ENCODE peak calls at places on chromosomes 7 and 10, in four cellular contexts. P is body of pancreas, F is heart left ventricle, L is spleen. U is an unnamed sample.

GRCh38 chr7:730501-731439 is 3.7 kb upstream of the PRKAR1B start:
- DNase-seq in F (no peak), P (no peak), L (peak; percentile 65), U (no peak)

GRCh38 chr10:31034041-31034918 is 2.6 kb upstream of the ZNF438 start:
- DNase-seq in F (no peak), L (no peak), P (no peak), U (peak; percentile 93)

GRCh38 chr10:17025444-17026295 is 103.9 kb downstream of the CUBN start:
- DNase-seq in L (no peak), P (peak; percentile 12), F (no peak), U (peak; percentile 98)

GRCh38 chr10:116765549-116766162 is 23.3 kb upstream of the HSPA12A start:
- DNase-seq in F (no peak), L (peak; percentile 38), P (peak; percentile 73), U (no peak)

GRCh38 chr7:127652333-127653248 is 597 bp downstream of the SND1 start:
- DNase-seq in L (no peak), P (peak; percentile 32), F (no peak), U (no peak)

GRCh38 chr7:17421941-17422340 is 123.5 kb downstream of the AHR start:
- DNase-seq in P (no peak), L (no peak), F (no peak), U (no peak)

GRCh38 chr10:102159831-102160230 is 7.6 kb downstream of the NOLC1 start:
- DNase-seq in F (no peak), L (no peak), P (no peak), U (no peak)

GRCh38 chr10:119281581-119282071 is 74.3 kb downstream of the GRK5 start:
- DNase-seq in L (peak; percentile 22), F (peak; percentile 85), P (peak; percentile 73), U (no peak)

GRCh38 chr10:69425513-69426298 is 9.0 kb upstream of the TACR2 start:
- DNase-seq in P (peak; percentile 60), L (peak; percentile 35), F (no peak), U (no peak)

DNA sequence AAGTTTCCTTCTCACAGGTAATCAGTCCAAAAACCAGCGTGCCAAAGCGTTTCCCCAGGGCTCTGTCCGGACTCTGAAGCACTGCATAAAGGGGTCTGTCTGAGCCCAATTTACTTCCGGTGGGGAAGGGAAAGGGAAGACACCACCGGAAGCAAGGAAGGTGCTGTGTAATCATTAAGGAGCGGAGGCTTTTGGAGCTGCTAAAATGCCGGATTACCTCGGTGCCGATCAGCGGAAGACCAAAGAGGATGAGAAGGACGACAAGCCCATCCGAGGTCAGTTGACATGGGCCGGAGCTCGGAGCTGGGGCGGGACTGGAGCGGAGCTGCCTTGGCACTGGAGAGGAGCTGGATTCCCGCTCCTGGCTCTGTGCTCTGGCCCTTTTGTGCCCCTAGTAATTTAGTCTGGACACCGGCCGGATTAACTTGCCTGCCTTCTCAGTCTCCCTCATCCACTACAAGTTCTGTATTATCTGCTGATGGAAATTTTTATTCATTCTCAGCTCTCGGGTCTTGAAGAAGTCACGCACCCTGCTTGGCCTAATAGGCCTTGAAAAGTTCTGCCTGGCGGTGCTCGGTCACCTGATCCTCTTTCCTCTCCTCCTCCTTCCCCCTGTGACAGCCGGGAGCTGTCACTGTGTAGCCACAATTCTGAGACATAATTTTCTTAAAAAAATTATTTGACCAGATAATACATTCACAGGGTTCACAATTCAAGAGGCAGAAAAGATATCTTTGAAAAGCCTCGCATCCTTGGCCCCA is at the start of gene PSMC2:
- DNase-seq in P (peak; percentile 85), L (peak; percentile 86), F (peak; percentile 82), U (peak; percentile 74)
- H3K4me3 ChIP-seq in P (peak within 1 kb of the TSS; percentile 68), L (peak within 1 kb of the TSS; percentile 84), F (peak within 1 kb of the TSS; percentile 79), U (peak within 1 kb of the TSS; percentile 78)

GRCh38 chr7:22550514-22551010 is 50.6 kb upstream of the STEAP1B start:
- DNase-seq in P (no peak), F (no peak), L (no peak), U (no peak)
- TF ChIP-seq CTCF in P (no peak), F (no peak), L (no peak), U (no peak)

GRCh38 chr10:67386260-67386659 is 309.7 kb downstream of the CTNNA3 start:
- DNase-seq in L (no peak), P (no peak), F (no peak), U (no peak)
- H3K4me3 ChIP-seq in L (no peak overlapping the region), P (no peak overlapping the region), F (no peak overlapping the region), U (no peak overlapping the region)

GRCh38 chr10:112475565-112476233 is 28.7 kb downstream of the VTI1A start:
- DNase-seq in P (no peak), F (no peak), L (no peak), U (no peak)
- TF ChIP-seq CTCF in P (peak; percentile 31), F (peak; percentile 52), L (no peak), U (peak; percentile 54)

GRCh38 chr7:150466477-150466876 is 16.0 kb downstream of the GIMAP8 start:
- DNase-seq in L (no peak), F (no peak), P (no peak), U (no peak)
- H3K4me3 ChIP-seq in L (no peak overlapping the region), F (peak overlapping the region; percentile 53), P (no peak overlapping the region), U (no peak overlapping the region)

GRCh38 chr10:29534590-29534989 is 100.2 kb downstream of the SVIL start:
- DNase-seq in L (no peak), F (no peak), P (no peak), U (no peak)

GRCh38 chr10:29533696-29534285 is 101.0 kb downstream of the SVIL start:
- DNase-seq in L (no peak), F (no peak), P (peak; percentile 67), U (no peak)

GRCh38 chr10:29537799-29538198 is 97.0 kb downstream of the SVIL start:
- DNase-seq in P (no peak), F (no peak), L (no peak), U (no peak)

GRCh38 chr10:29535012-29535777 is 99.6 kb downstream of the SVIL start:
- DNase-seq in P (peak; percentile 95), F (peak; percentile 53), L (no peak), U (peak; percentile 65)

GRCh38 chr10:29535778-29536459 is 98.9 kb downstream of the SVIL start:
- DNase-seq in P (no peak), L (no peak), F (no peak), U (no peak)
- TF ChIP-seq CTCF in P (no peak), L (no peak), F (no peak), U (no peak)

GRCh38 chr10:27506280-27506679 is 2.2 kb downstream of the RAB18 start:
- DNase-seq in F (no peak), L (no peak), P (no peak), U (no peak)
- H3K4me3 ChIP-seq in F (peak overlapping the region; percentile 2), L (no peak overlapping the region), P (no peak overlapping the region), U (no peak overlapping the region)